ENCODE peak calls at places on chromosomes 6 and 20, in six cellular contexts. K, B, N, J, Y and D are unnamed samples.

GRCh38 chr6:116974942-116975341 is 97.9 kb downstream of the RFX6 start:
- DNase-seq in Y (no peak), J (no peak), K (no peak), B (no peak), N (no peak), D (no peak)

GRCh38 chr6:72032056-72032455 is 145.7 kb downstream of the RIMS1 start:
- DNase-seq in N (no peak), B (no peak), J (no peak), Y (no peak), K (no peak), D (no peak)

GRCh38 chr6:45483021-45483420 is 105.3 kb upstream of the SUPT3H start:
- DNase-seq in B (no peak), K (no peak), J (no peak), Y (no peak), N (no peak), D (no peak)

GRCh38 chr6:149450679-149451360 is 34.0 kb downstream of the ZC3H12D start:
- DNase-seq in J (peak; percentile 54), B (no peak), N (no peak), K (no peak), Y (no peak), D (peak; percentile 38)

GRCh38 chr6:126102358-126102757 is 116.0 kb downstream of the TRMT11 start:
- DNase-seq in N (no peak), B (no peak), Y (no peak), K (no peak), J (no peak), D (no peak)

GRCh38 chr6:15065603-15066002 is 180.3 kb upstream of the JARID2 start:
- DNase-seq in K (no peak), B (no peak), Y (no peak), N (no peak), J (no peak), D (no peak)

GRCh38 chr6:4299476-4299875 is 164.1 kb upstream of the ECI2 start:
- DNase-seq in K (no peak), J (no peak), Y (no peak), B (no peak), N (no peak), D (no peak)

GRCh38 chr20:51512645-51513044 is 29.9 kb downstream of the NFATC2 start:
- DNase-seq in J (no peak), K (no peak), Y (no peak), N (no peak), B (no peak), D (no peak)

GRCh38 chr6:157070403-157071107 is 252.8 kb downstream of the TMEM242 start:
- DNase-seq in B (no peak), Y (no peak), J (no peak), N (peak; percentile 16), K (no peak), D (no peak)